ENCODE peak calls at places on chromosomes 3 and 15, in five cellular contexts. V is activated gamma-delta T cell treated with Interleukin-2 at 50 U/mL for 16 hours, A is NAMALWA, T is H9, H is posterior cingulate gyrus. Q is an unnamed sample.

GRCh38 chr3:107227091-107227490 is 150.1 kb upstream of the CCDC54 start:
- DNase-seq in H (no peak), T (no peak), A (no peak), V (no peak), Q (no peak)

GRCh38 chr15:74423443-74424257 is 10.1 kb downstream of the SEMA7A start:
- DNase-seq in A (no peak), H (no peak), T (no peak), V (no peak), Q (no peak)

GRCh38 chr15:58748040-58748786 is 1.3 kb downstream of the ADAM10 start:
- DNase-seq in A (peak; percentile 77), H (no peak), V (peak; percentile 33), T (no peak), Q (no peak)

GRCh38 chr15:62275818-62276217 is 110.7 kb upstream of the C2CD4B start:
- DNase-seq in A (no peak), T (no peak), H (no peak), V (no peak), Q (no peak)

GRCh38 chr3:133872781-133873180 is 22.9 kb downstream of the RAB6B start:
- DNase-seq in V (no peak), T (peak; percentile 43), A (no peak), H (no peak), Q (no peak)

GRCh38 chr3:46629571-46630517 is 17.5 kb downstream of the FAM240A start:
- DNase-seq in H (peak; percentile 94), V (peak; percentile 75), A (peak; percentile 68), T (peak; percentile 96), Q (no peak)

GRCh38 chr3:76352848-76353130 is 567.4 kb upstream of the ZNF717 start:
- DNase-seq in T (no peak), H (no peak), A (no peak), V (no peak), Q (no peak)

GRCh38 chr3:177026505-177027277 is 170.6 kb downstream of the TBL1XR1 start:
- DNase-seq in A (no peak), T (no peak), H (no peak), V (no peak), Q (no peak)

GRCh38 chr15:86555114-86555513 is 475.4 kb downstream of the AGBL1 start:
- DNase-seq in V (no peak), H (no peak), T (no peak), A (no peak), Q (no peak)

GRCh38 chr15:91952216-91952615 is 98.7 kb downstream of the SLCO3A1 start:
- DNase-seq in T (no peak), V (no peak), A (no peak), H (no peak), Q (no peak)

GRCh38 chr3:191051037-191051436 is 148.0 kb upstream of the OSTN start:
- DNase-seq in A (peak; percentile 56), H (no peak), V (no peak), T (no peak), Q (no peak)

GRCh38 chr3:133561682-133562081 is 11.8 kb upstream of the CDV3 start:
- DNase-seq in A (no peak), H (no peak), T (no peak), V (no peak), Q (no peak)

GRCh38 chr3:40504636-40505430 is 1.0 kb upstream of the ZNF620 start:
- DNase-seq in V (no peak), H (no peak), T (no peak), A (no peak), Q (no peak)

GRCh38 chr3:126309162-126309561 is 48.0 kb downstream of the KLF15 start:
- DNase-seq in V (no peak), H (no peak), A (no peak), T (peak; percentile 21), Q (no peak)

GRCh38 chr15:48999314-48999713 is 35.6 kb upstream of the SHC4 start:
- DNase-seq in H (no peak), V (no peak), T (no peak), A (no peak), Q (no peak)

GRCh38 chr3:124272611-124273151 is 280.8 kb upstream of the ROPN1 start:
- DNase-seq in A (no peak), V (no peak), T (no peak), H (peak; percentile 71), Q (no peak)

GRCh38 chr3:11136871-11137626 is 17.2 kb upstream of the HRH1 start:
- DNase-seq in A (peak; percentile 68), V (no peak), H (peak; percentile 84), T (peak; percentile 52), Q (no peak)

GRCh38 chr3:166100710-166101109 is 263.5 kb upstream of the BCHE start:
- DNase-seq in V (no peak), A (no peak), H (no peak), T (no peak), Q (no peak)

GRCh38 chr15:99058421-99058870 is 46.4 kb upstream of the SYNM start:
- DNase-seq in H (no peak), A (no peak), V (no peak), T (peak; percentile 40), Q (no peak)

GRCh38 chr3:184676927-184677326 is 34.9 kb downstream of the MAGEF1 start:
- DNase-seq in A (peak; percentile 51), H (peak; percentile 61), V (no peak), T (no peak), Q (no peak)

GRCh38 chr15:38895326-38896282 is 331.0 kb upstream of the RASGRP1 start:
- DNase-seq in V (no peak), A (no peak), H (no peak), T (no peak), Q (no peak)

Q was measured in cerebellar nuclear complex.